ENCODE peak calls at places on chromosomes 13 and 19, in eight cellular contexts. A is left lobe of liver; S is naive thymus-derived CD8-positive, alpha-beta T cell; L is T follicular helper cell; O is BJ; P is caudate nucleus; D is skeletal muscle cell; T is uterus. R is an unnamed sample.

GRCh38 chr13:104954210-104954609 is 1581.3 kb downstream of the EFNB2 start:
- DNase-seq in D (peak), A (no peak), P (no peak), S (no peak), T (no peak), O (no peak), L (no peak), R (no peak)

GRCh38 chr13:100633461-100633860 is 41.1 kb downstream of the TMTC4 start:
- DNase-seq in S (no peak), P (no peak), D (peak), O (peak), A (no peak), L (no peak), T (no peak), R (no peak)

GRCh38 chr13:45705145-45705695 is 3.1 kb downstream of the CBY2 start:
- DNase-seq in O (no peak), A (no peak), P (no peak), T (no peak), S (no peak), L (no peak), D (no peak), R (no peak)

GRCh38 chr13:110428281-110428680 is 121.2 kb downstream of the COL4A2 start:
- DNase-seq in O (no peak), D (no peak), T (no peak), S (no peak), P (no peak), L (no peak), A (no peak), R (no peak)

GRCh38 chr19:2064788-2065524 is 13.9 kb upstream of the MKNK2 start:
- DNase-seq in D (no peak), L (no peak), P (no peak), O (no peak), S (no peak), A (no peak), T (no peak), R (no peak)

GRCh38 chr13:46341112-46341711 is 45.8 kb downstream of the RUBCNL start:
- DNase-seq in T (no peak), A (no peak), P (no peak), D (peak), O (no peak), L (no peak), S (no peak), R (no peak)

GRCh38 chr13:44718467-44718866 is 142.3 kb upstream of the TSC22D1 start:
- DNase-seq in L (no peak), O (no peak), A (no peak), P (no peak), D (no peak), S (no peak), T (no peak), R (no peak)

GRCh38 chr13:21310220-21310619 is 133.8 kb downstream of the MRPL57 start:
- DNase-seq in P (no peak), D (no peak), O (no peak), S (no peak), A (no peak), T (no peak), L (no peak), R (no peak)

GRCh38 chr19:2847507-2847906 is 6.2 kb downstream of the ZNF555 start:
- DNase-seq in P (no peak), T (no peak), O (no peak), S (no peak), D (no peak), L (no peak), A (no peak), R (no peak)

GRCh38 chr19:9862897-9863296 is 27.8 kb downstream of the PIN1 start:
- DNase-seq in O (no peak), P (no peak), T (no peak), S (no peak), L (no peak), D (no peak), A (no peak), R (no peak)

GRCh38 chr13:66407159-66407558 is 823.0 kb downstream of the PCDH9 start:
- DNase-seq in P (no peak), D (no peak), T (no peak), L (no peak), O (no peak), S (no peak), A (no peak), R (no peak)

GRCh38 chr13:52879950-52880650 is 31.7 kb upstream of the PCDH8 start:
- DNase-seq in O (no peak), L (no peak), T (no peak), P (no peak), A (no peak), D (no peak), S (no peak), R (no peak)

GRCh38 chr13:98208606-98209005 is 31.5 kb upstream of the RNF113B start:
- DNase-seq in D (no peak), L (no peak), T (no peak), O (no peak), P (no peak), S (no peak), A (no peak), R (no peak)

GRCh38 chr13:105616313-105617075 is 919.0 kb downstream of the EFNB2 start:
- DNase-seq in L (no peak), P (no peak), S (no peak), A (no peak), T (no peak), D (no peak), O (no peak), R (no peak)

GRCh38 chr13:80131204-80131603 is 209.7 kb downstream of the SPRY2 start:
- DNase-seq in D (no peak), L (no peak), O (no peak), T (peak), S (no peak), A (peak), P (peak), R (no peak)

GRCh38 chr13:23715762-23716235 is 145.6 kb downstream of the TNFRSF19 start:
- DNase-seq in D (no peak), L (no peak), T (no peak), P (no peak), A (no peak), O (no peak), S (no peak), R (no peak)

R was measured in T-helper 17 cell.